ENCODE peak calls at places on chromosomes 16 and 17, in nine cellular contexts. P, R, Y, D, B, Q, S, V and X are unnamed samples. For H3K27me3, the result is how much of the 10 kb centered on the place peaks cover.

GRCh38 chr16:84467256-84467655 is 37.2 kb downstream of the MEAK7 start:
- DNase-seq in P (no peak), R (no peak), Y (no peak), D (no peak), B (no peak), Q (no peak), S (no peak), V (peak), X (no peak)

GRCh38 chr17:77736207-77736600 is 222.3 kb upstream of the TNRC6C start:
- DNase-seq in P (no peak), R (no peak), Y (no peak), D (no peak), B (no peak), Q (no peak), S (no peak), V (peak), X (peak)

GRCh38 chr16:62280556-62280955 is 244.3 kb upstream of the CDH8 start:
- DNase-seq in P (no peak), R (no peak), Y (no peak), D (no peak), B (no peak), Q (no peak), S (no peak), V (no peak), X (no peak)

GRCh38 chr16:56281256-56281805 is 90.0 kb downstream of the GNAO1 start:
- DNase-seq in P (no peak), R (no peak), Y (peak), D (no peak), B (no peak), Q (no peak), S (no peak), V (no peak), X (no peak)

GRCh38 chr17:27559506-27559931 is 71.5 kb upstream of the LGALS9 start:
- DNase-seq in P (peak), R (no peak), Y (no peak), D (no peak), B (peak), Q (no peak), S (peak), V (no peak), X (peak)

GRCh38 chr17:65312718-65313382 is 175.7 kb downstream of the RGS9 start:
- DNase-seq in P (no peak), R (no peak), Y (no peak), D (no peak), B (no peak), Q (no peak), S (no peak), V (no peak), X (no peak)

GRCh38 chr16:85151603-85152413 is 39.5 kb upstream of the CIBAR2 start:
- DNase-seq in P (peak), R (peak), Y (peak), D (peak), B (no peak), Q (no peak), S (peak), V (no peak), X (peak)

GRCh38 chr16:85475233-85475632 is 137.9 kb upstream of the GSE1 start:
- DNase-seq in P (no peak), R (no peak), Y (no peak), D (no peak), B (no peak), Q (no peak), S (no peak), V (no peak), X (peak)

GRCh38 chr17:67245073-67245693 is at the start of gene HELZ:
- DNase-seq in P (peak), R (peak), Y (peak), D (peak), B (peak), Q (no peak), S (peak), V (no peak), X (peak)

GRCh38 chr16:57024894-57025680 is 35.7 kb downstream of the NLRC5 start:
- DNase-seq in P (no peak), R (no peak), Y (no peak), D (no peak), B (peak), Q (no peak), S (no peak), V (no peak), X (no peak)

GRCh38 chr17:35082073-35082657 is 18.7 kb upstream of the RFFL start:
- DNase-seq in P (no peak), R (no peak), Y (no peak), D (no peak), B (no peak), Q (no peak), S (peak), V (no peak), X (no peak)

GRCh38 chr16:19344224-19344801 is 58.8 kb downstream of the CLEC19A start:
- DNase-seq in P (no peak), R (no peak), Y (no peak), D (no peak), B (no peak), Q (no peak), S (no peak), V (no peak), X (no peak)

GRCh38 chr17:48547839-48548686 is 3.2 kb upstream of the HOXB2 start:
- DNase-seq in P (no peak), R (no peak), Y (peak), D (no peak), B (no peak), Q (no peak), S (peak), V (no peak), X (no peak)

GRCh38 chr16:8826278-8826879 is 28.7 kb downstream of the PMM2 start:
- DNase-seq in P (no peak), R (no peak), Y (no peak), D (no peak), B (no peak), Q (no peak), S (no peak), V (no peak), X (no peak)

GRCh38 chr16:86029131-86029741 is 130.3 kb downstream of the IRF8 start:
- DNase-seq in P (peak), R (no peak), Y (no peak), D (peak), B (no peak), Q (no peak), S (peak), V (no peak), X (no peak)

GRCh38 chr17:17341452-17341851 is 38.3 kb downstream of the NT5M start:
- DNase-seq in P (no peak), R (no peak), Y (no peak), D (no peak), B (no peak), Q (no peak), S (no peak), V (no peak), X (no peak)

GRCh38 chr17:38508570-38508950 is 80.3 kb downstream of the ARHGAP23 start:
- DNase-seq in P (no peak), R (no peak), Y (no peak), D (no peak), B (no peak), Q (no peak), S (no peak), V (no peak), X (no peak)

GRCh38 chr16:57530104-57530522 is 6.3 kb downstream of the CCDC102A start:
- DNase-seq in P (peak), R (no peak), Y (peak), D (no peak), B (peak), Q (no peak), S (peak), V (no peak), X (peak)

GRCh38 chr16:47197536-47198179 is 53.9 kb upstream of the NETO2 start:
- DNase-seq in P (peak), R (no peak), Y (no peak), D (no peak), B (no peak), Q (no peak), S (peak), V (no peak), X (no peak)

GRCh38 chr17:15648384-15648783 is 28.9 kb upstream of the FBXW10B start:
- DNase-seq in P (no peak), R (no peak), Y (peak), D (no peak), B (no peak), Q (no peak), S (no peak), V (no peak), X (no peak)

GRCh38 chr17:13735861-13736260 is 134.1 kb upstream of the HS3ST3A1 start:
- DNase-seq in P (no peak), R (no peak), Y (no peak), D (no peak), B (no peak), Q (no peak), S (no peak), V (no peak), X (no peak)

GRCh38 chr16:67893791-67894399 is 841 bp downstream of the PSKH1 start:
- DNase-seq in P (no peak), R (no peak), Y (no peak), D (no peak), B (no peak), Q (no peak), S (no peak), V (no peak), X (no peak)

GRCh38 chr17:3447625-3448024 is 14.0 kb upstream of the OR1E2 start:
- DNase-seq in P (no peak), R (no peak), Y (peak), D (no peak), B (no peak), Q (no peak), S (no peak), V (no peak), X (no peak)

GRCh38 chr17:70102531-70102930 is 27.5 kb downstream of the KCNJ16 start:
- DNase-seq in P (no peak), R (no peak), Y (no peak), D (no peak), B (no peak), Q (no peak), S (no peak), V (no peak), X (no peak)

GRCh38 chr17:27378482-27379200 is 77.6 kb upstream of the KSR1 start:
- DNase-seq in P (no peak), R (no peak), Y (no peak), D (no peak), B (no peak), Q (no peak), S (no peak), V (no peak), X (no peak)

GRCh38 chr17:71505200-71505599 is 615.6 kb upstream of the SOX9 start:
- DNase-seq in P (no peak), R (no peak), Y (no peak), D (no peak), B (no peak), Q (no peak), S (peak), V (no peak), X (no peak)

GRCh38 chr17:68961204-68961893 is 6.2 kb upstream of the ABCA8 start:
- DNase-seq in P (peak), R (no peak), Y (no peak), D (no peak), B (no peak), Q (no peak), S (no peak), V (no peak), X (no peak)

GRCh38 chr16:29857133-29857760 is 5.8 kb downstream of the CDIPT start:
- DNase-seq in P (no peak), R (no peak), Y (no peak), D (no peak), B (no peak), Q (no peak), S (peak), V (no peak), X (no peak)

GRCh38 chr17:35239823-35240222 is 3.0 kb upstream of the SLFN5 start:
- DNase-seq in P (no peak), R (no peak), Y (no peak), D (no peak), B (no peak), Q (no peak), S (peak), V (no peak), X (no peak)

GRCh38 chr17:74633261-74633783 is 9.8 kb upstream of the CD300E start:
- DNase-seq in P (no peak), R (no peak), Y (no peak), D (no peak), B (no peak), Q (no peak), S (no peak), V (no peak), X (no peak)

GRCh38 chr16:67100569-67101300 is 9.0 kb upstream of the PHAF1 start:
- DNase-seq in P (no peak), R (no peak), Y (no peak), D (no peak), B (no peak), Q (no peak), S (peak), V (no peak), X (no peak)

GRCh38 chr16:9817586-9817985 is 364.6 kb downstream of the GRIN2A start:
- DNase-seq in P (no peak), R (no peak), Y (no peak), D (no peak), B (no peak), Q (no peak), S (no peak), V (no peak), X (no peak)

GRCh38 chr17:77924757-77925336 is 33.7 kb upstream of the TNRC6C start:
- DNase-seq in P (peak), R (no peak), Y (peak), D (peak), B (no peak), Q (no peak), S (peak), V (no peak), X (peak)

GRCh38 chr17:65400701-65401100 is 160.7 kb downstream of the AXIN2 start:
- DNase-seq in P (no peak), R (no peak), Y (no peak), D (no peak), B (no peak), Q (no peak), S (no peak), V (no peak), X (no peak)

GRCh38 chr17:78500806-78501205 is 76.4 kb downstream of the DNAH17 start:
- DNase-seq in P (no peak), R (no peak), Y (no peak), D (no peak), B (no peak), Q (no peak), S (no peak), V (no peak), X (no peak)

GRCh38 chr17:74513987-74514631 is 17.2 kb downstream of the CD300LB start:
- DNase-seq in P (no peak), R (no peak), Y (peak), D (peak), B (no peak), Q (no peak), S (peak), V (no peak), X (no peak)

DNA sequence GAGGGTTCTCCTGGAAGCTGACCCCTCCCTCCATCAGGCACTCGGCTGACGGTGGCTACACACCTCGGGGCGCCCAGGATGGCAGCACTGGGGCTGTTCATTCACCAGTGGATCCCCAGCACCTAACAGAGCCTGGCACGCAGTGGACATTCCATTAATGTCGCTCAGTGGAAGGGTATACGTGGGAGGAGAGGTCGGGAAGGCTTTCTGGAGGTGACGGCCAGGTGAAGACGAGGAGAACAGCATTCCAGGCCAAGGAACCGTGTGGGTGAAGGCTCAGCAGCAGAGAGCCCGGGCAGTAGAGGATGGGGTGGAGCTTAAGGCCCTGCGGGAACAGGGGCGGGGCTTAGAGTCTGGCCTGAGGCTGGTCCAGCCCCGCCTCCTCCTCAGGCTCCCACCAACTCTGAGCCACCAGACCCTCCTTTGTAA is 2.5 kb upstream of the HS3ST6 start:
- DNase-seq in P (no peak), R (no peak), Y (peak), D (peak), B (no peak), Q (no peak), S (no peak), V (no peak), X (no peak)
- H3K27me3 ChIP-seq in P (half or more), R (under half), Y (under half), D (under half), B (under half), Q (under half), S (half or more), V (under half), X (under half)

GRCh38 chr16:75805946-75806345 is 79.7 kb upstream of the CPHXL start:
- DNase-seq in P (no peak), R (no peak), Y (no peak), D (no peak), B (no peak), Q (no peak), S (no peak), V (no peak), X (no peak)
- TF ChIP-seq CTCF in P (no peak), R (no peak), Y (no peak), D (no peak), B (no peak), Q (no peak), S (no peak), V (no peak), X (no peak)

DNA sequence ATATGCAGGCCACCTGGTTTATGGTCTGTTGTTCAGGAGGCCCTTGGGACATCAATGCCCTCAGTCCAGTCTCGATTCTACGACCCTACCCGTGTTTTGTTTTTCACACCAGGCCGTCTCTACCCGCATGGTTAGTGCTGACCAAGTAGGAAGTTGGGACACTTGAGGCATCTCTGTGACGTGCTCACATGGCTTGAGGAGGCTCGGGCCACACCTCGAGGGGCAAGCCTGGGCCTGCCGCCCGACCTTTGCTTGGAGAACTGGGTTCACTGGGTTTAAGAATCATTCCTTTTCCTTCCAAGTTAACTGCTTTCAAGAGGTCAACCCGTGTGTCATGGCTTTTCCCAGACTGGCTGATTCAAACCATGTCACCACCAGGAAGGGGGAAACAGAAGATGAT is 86.8 kb downstream of the CMIP start:
- DNase-seq in P (no peak), R (no peak), Y (no peak), D (no peak), B (peak), Q (no peak), S (no peak), V (no peak), X (no peak)
- TF ChIP-seq POLR2A in P (no peak), R (no peak), Y (no peak), D (no peak), B (no peak), Q (peak), S (no peak), V (no peak), X (no peak)

DNA sequence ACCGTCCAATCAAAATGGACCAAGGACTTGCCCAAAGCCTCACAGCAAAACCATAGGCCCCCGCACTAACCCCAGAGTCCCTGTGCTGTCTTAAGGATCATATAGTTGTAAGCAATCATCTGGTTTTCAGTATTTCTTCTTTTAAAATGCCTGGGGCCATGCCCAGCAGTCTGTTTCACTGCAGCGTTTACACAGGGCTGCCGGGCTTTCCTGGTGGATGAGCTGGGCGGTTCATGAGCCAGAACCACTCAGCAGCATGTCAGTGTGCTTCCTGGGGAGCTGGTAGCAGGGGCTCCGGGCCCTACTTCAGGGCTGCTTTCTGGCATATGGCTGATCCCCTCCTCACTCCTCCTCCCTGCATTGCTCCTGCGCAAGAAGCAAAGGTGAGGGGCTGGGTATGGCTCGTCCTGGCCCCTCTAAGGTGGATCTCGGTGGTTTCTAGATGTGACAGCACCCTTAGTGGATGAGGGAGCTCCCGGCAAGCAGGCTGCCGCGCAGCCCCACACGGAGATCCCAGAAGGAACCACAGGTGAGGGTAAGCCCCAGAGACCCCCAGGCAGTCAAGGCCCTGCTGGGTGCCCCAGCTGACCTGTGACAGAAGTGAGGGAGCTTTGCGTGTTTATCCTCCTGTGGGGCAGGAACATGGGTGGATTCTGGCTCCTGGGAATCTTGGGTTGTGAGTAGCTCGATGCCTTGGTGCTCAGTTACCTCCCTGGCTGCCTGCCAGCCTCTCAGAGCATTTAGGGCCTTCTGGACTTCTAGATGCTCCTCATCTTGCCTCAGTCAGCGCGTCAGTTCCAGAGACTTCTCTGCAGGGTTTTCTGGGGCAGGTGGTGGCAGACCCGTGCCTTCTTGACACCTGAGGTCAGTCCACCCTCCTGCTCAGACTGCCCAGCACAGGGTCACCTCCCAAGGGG is 24.8 kb upstream of the STH start:
- DNase-seq in P (no peak), R (no peak), Y (no peak), D (no peak), B (peak), Q (no peak), S (no peak), V (no peak), X (no peak)
- H3K27me3 ChIP-seq in P (under half), R (under half), Y (under half), D (under half), B (under half), Q (under half), S (under half), V (under half), X (under half)

GRCh38 chr17:9166678-9167077 is 145.4 kb downstream of the NTN1 start:
- DNase-seq in P (no peak), R (no peak), Y (no peak), D (no peak), B (no peak), Q (no peak), S (no peak), V (no peak), X (no peak)

GRCh38 chr17:9158545-9159452 is 137.5 kb downstream of the NTN1 start:
- DNase-seq in P (no peak), R (no peak), Y (no peak), D (no peak), B (no peak), Q (no peak), S (no peak), V (no peak), X (no peak)

DNA sequence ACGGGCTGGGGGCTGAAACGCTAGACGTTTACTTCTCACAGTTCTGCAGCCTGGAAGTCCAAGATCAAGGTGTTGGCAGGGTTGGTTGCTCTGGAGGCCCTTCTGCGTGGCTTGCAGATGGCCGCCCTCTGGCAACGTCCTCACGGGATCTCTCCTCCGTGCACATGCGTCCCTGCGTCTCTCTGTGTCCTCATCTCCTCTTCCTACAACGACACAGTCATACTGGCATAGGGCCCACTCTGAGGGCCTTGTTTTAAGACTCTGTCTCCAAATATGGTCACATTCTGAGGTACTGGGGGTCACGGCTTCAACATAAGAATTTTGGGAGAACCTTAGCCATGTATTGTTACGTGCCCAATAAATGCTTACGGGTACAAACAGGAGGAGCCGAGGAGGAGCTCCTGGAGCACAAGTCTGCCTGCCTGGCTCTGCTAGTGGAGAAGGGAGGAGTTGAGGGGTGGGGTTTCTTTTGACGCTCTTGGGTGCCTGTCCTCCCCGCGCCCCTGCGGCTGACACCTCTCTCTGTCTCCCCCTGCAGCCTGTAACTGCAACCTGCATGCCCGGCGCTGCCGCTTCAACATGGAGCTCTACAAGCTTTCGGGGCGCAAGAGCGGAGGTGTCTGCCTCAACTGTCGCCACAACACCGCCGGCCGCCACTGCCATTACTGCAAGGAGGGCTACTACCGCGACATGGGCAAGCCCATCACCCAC is 141.1 kb downstream of the NTN1 start:
- DNase-seq in P (no peak), R (no peak), Y (peak), D (no peak), B (no peak), Q (no peak), S (no peak), V (no peak), X (no peak)
- TF ChIP-seq CTCF in P (no peak), R (no peak), Y (peak), D (no peak), B (no peak), Q (peak), S (no peak), V (no peak), X (no peak)